ENCODE peak calls at places on chromosomes 4 and X, in eight cellular contexts. One of them, this sample, is unnamed.

GRCh38 chr4:83074086-83074704 is 39.2 kb downstream of the COPS4 start:
- DNase-seq in uterus: peak; percentile 27
- DNase-seq in ascending aorta: no peak
- DNase-seq in Peyer's patch: no peak
- DNase-seq in effector memory CD4-positive, alpha-beta T cell: peak; percentile 5
- DNase-seq in IMR-90: peak; percentile 82
- DNase-seq in sigmoid colon: no peak
- DNase-seq in esophagus muscularis mucosa: no peak
- DNase-seq in this sample: no peak

GRCh38 chr4:48141048-48141447 is 7.0 kb upstream of the TXK start:
- DNase-seq in IMR-90: peak; percentile 56
- DNase-seq in sigmoid colon: no peak
- DNase-seq in esophagus muscularis mucosa: no peak
- DNase-seq in ascending aorta: no peak
- DNase-seq in Peyer's patch: no peak
- DNase-seq in effector memory CD4-positive, alpha-beta T cell: no peak
- DNase-seq in uterus: no peak
- DNase-seq in this sample: no peak

GRCh38 chr4:152777488-152777887 is 2.0 kb downstream of the TIGD4 start:
- DNase-seq in effector memory CD4-positive, alpha-beta T cell: no peak
- DNase-seq in IMR-90: no peak
- DNase-seq in esophagus muscularis mucosa: no peak
- DNase-seq in uterus: no peak
- DNase-seq in ascending aorta: no peak
- DNase-seq in sigmoid colon: no peak
- DNase-seq in Peyer's patch: no peak
- DNase-seq in this sample: no peak

GRCh38 chrX:43963726-43964125 is 9.5 kb downstream of the NDP start:
- DNase-seq in Peyer's patch: no peak
- DNase-seq in ascending aorta: no peak
- DNase-seq in effector memory CD4-positive, alpha-beta T cell: no peak
- DNase-seq in IMR-90: no peak
- DNase-seq in sigmoid colon: no peak
- DNase-seq in uterus: no peak
- DNase-seq in esophagus muscularis mucosa: no peak
- DNase-seq in this sample: no peak

GRCh38 chr4:111806331-111806730 is 338.9 kb upstream of the FAM241A start:
- DNase-seq in effector memory CD4-positive, alpha-beta T cell: no peak
- DNase-seq in uterus: no peak
- DNase-seq in ascending aorta: no peak
- DNase-seq in sigmoid colon: no peak
- DNase-seq in IMR-90: no peak
- DNase-seq in Peyer's patch: no peak
- DNase-seq in esophagus muscularis mucosa: no peak
- DNase-seq in this sample: no peak

GRCh38 chr4:79042079-79042674 is 102.9 kb upstream of the PAQR3 start:
- DNase-seq in uterus: peak; percentile 25
- DNase-seq in esophagus muscularis mucosa: no peak
- DNase-seq in effector memory CD4-positive, alpha-beta T cell: no peak
- DNase-seq in Peyer's patch: no peak
- DNase-seq in ascending aorta: no peak
- DNase-seq in IMR-90: peak; percentile 22
- DNase-seq in sigmoid colon: no peak
- DNase-seq in this sample: no peak

GRCh38 chr4:60605651-60606354 is 594.3 kb upstream of the ADGRL3 start:
- DNase-seq in Peyer's patch: no peak
- DNase-seq in effector memory CD4-positive, alpha-beta T cell: no peak
- DNase-seq in sigmoid colon: no peak
- DNase-seq in IMR-90: peak; percentile 73
- DNase-seq in esophagus muscularis mucosa: no peak
- DNase-seq in ascending aorta: no peak
- DNase-seq in uterus: no peak
- DNase-seq in this sample: no peak

GRCh38 chr4:16582526-16582925 is 315.9 kb downstream of the LDB2 start:
- DNase-seq in sigmoid colon: no peak
- DNase-seq in esophagus muscularis mucosa: no peak
- DNase-seq in effector memory CD4-positive, alpha-beta T cell: no peak
- DNase-seq in ascending aorta: no peak
- DNase-seq in IMR-90: no peak
- DNase-seq in Peyer's patch: no peak
- DNase-seq in uterus: no peak
- DNase-seq in this sample: no peak

GRCh38 chrX:141402897-141403610 is 160.7 kb upstream of the SPANXC start:
- DNase-seq in IMR-90: no peak
- DNase-seq in ascending aorta: no peak
- DNase-seq in esophagus muscularis mucosa: no peak
- DNase-seq in uterus: no peak
- DNase-seq in Peyer's patch: no peak
- DNase-seq in effector memory CD4-positive, alpha-beta T cell: no peak
- DNase-seq in sigmoid colon: peak; percentile 34
- DNase-seq in this sample: no peak

GRCh38 chr4:168978001-168978700 is 31.9 kb downstream of the CBR4 start:
- DNase-seq in effector memory CD4-positive, alpha-beta T cell: no peak
- DNase-seq in Peyer's patch: no peak
- DNase-seq in IMR-90: peak; percentile 68
- DNase-seq in ascending aorta: no peak
- DNase-seq in uterus: no peak
- DNase-seq in esophagus muscularis mucosa: no peak
- DNase-seq in sigmoid colon: no peak
- DNase-seq in this sample: no peak

GRCh38 chr4:183443609-183444148 is 757 bp upstream of the CDKN2AIP start:
- DNase-seq in uterus: peak; percentile 34
- DNase-seq in IMR-90: peak; percentile 52
- DNase-seq in Peyer's patch: no peak
- DNase-seq in sigmoid colon: peak; percentile 81
- DNase-seq in esophagus muscularis mucosa: peak; percentile 92
- DNase-seq in ascending aorta: no peak
- DNase-seq in effector memory CD4-positive, alpha-beta T cell: no peak
- DNase-seq in this sample: no peak

GRCh38 chr4:127982445-127982844 is 17.2 kb downstream of the ABHD18 start:
- DNase-seq in IMR-90: no peak
- DNase-seq in uterus: no peak
- DNase-seq in sigmoid colon: no peak
- DNase-seq in Peyer's patch: no peak
- DNase-seq in effector memory CD4-positive, alpha-beta T cell: no peak
- DNase-seq in esophagus muscularis mucosa: no peak
- DNase-seq in ascending aorta: no peak
- DNase-seq in this sample: no peak

GRCh38 chrX:118807151-118808017 is 16.2 kb upstream of the ZCCHC12 start:
- DNase-seq in uterus: peak; percentile 34
- DNase-seq in Peyer's patch: no peak
- DNase-seq in ascending aorta: no peak
- DNase-seq in effector memory CD4-positive, alpha-beta T cell: no peak
- DNase-seq in sigmoid colon: no peak
- DNase-seq in IMR-90: peak; percentile 52
- DNase-seq in esophagus muscularis mucosa: no peak
- DNase-seq in this sample: no peak

GRCh38 chrX:133402042-133402453 is 13.2 kb downstream of the GPC4 start:
- DNase-seq in esophagus muscularis mucosa: no peak
- DNase-seq in IMR-90: peak; percentile 23
- DNase-seq in sigmoid colon: no peak
- DNase-seq in effector memory CD4-positive, alpha-beta T cell: no peak
- DNase-seq in uterus: no peak
- DNase-seq in Peyer's patch: no peak
- DNase-seq in ascending aorta: no peak
- DNase-seq in this sample: no peak

GRCh38 chrX:66633541-66633940 is 5.3 kb downstream of the EDA2R start:
- DNase-seq in uterus: peak; percentile 20
- DNase-seq in IMR-90: peak; percentile 76
- DNase-seq in ascending aorta: no peak
- DNase-seq in Peyer's patch: no peak
- DNase-seq in sigmoid colon: no peak
- DNase-seq in esophagus muscularis mucosa: no peak
- DNase-seq in effector memory CD4-positive, alpha-beta T cell: no peak
- DNase-seq in this sample: no peak

GRCh38 chr4:164716901-164717300 is 37.0 kb upstream of the SMIM31 start:
- DNase-seq in ascending aorta: no peak
- DNase-seq in uterus: no peak
- DNase-seq in IMR-90: no peak
- DNase-seq in esophagus muscularis mucosa: no peak
- DNase-seq in sigmoid colon: no peak
- DNase-seq in effector memory CD4-positive, alpha-beta T cell: no peak
- DNase-seq in Peyer's patch: no peak
- DNase-seq in this sample: no peak

GRCh38 chr4:93334003-93334402 is 494.6 kb upstream of the ATOH1 start:
- DNase-seq in sigmoid colon: no peak
- DNase-seq in IMR-90: peak; percentile 43
- DNase-seq in effector memory CD4-positive, alpha-beta T cell: no peak
- DNase-seq in Peyer's patch: no peak
- DNase-seq in ascending aorta: no peak
- DNase-seq in uterus: no peak
- DNase-seq in esophagus muscularis mucosa: no peak
- DNase-seq in this sample: no peak

GRCh38 chr4:64271601-64272081 is 137.6 kb downstream of the TECRL start:
- DNase-seq in uterus: no peak
- DNase-seq in effector memory CD4-positive, alpha-beta T cell: no peak
- DNase-seq in Peyer's patch: no peak
- DNase-seq in ascending aorta: no peak
- DNase-seq in IMR-90: no peak
- DNase-seq in esophagus muscularis mucosa: no peak
- DNase-seq in sigmoid colon: no peak
- DNase-seq in this sample: no peak

GRCh38 chr4:55884851-55885219 is 31.4 kb downstream of the EXOC1 start:
- DNase-seq in esophagus muscularis mucosa: no peak
- DNase-seq in IMR-90: no peak
- DNase-seq in uterus: no peak
- DNase-seq in sigmoid colon: no peak
- DNase-seq in ascending aorta: no peak
- DNase-seq in effector memory CD4-positive, alpha-beta T cell: no peak
- DNase-seq in Peyer's patch: no peak
- DNase-seq in this sample: no peak

GRCh38 chr4:168528131-168528949 is 31.5 kb downstream of the PALLD start:
- DNase-seq in effector memory CD4-positive, alpha-beta T cell: no peak
- DNase-seq in Peyer's patch: no peak
- DNase-seq in ascending aorta: no peak
- DNase-seq in esophagus muscularis mucosa: no peak
- DNase-seq in IMR-90: peak; percentile 62
- DNase-seq in sigmoid colon: no peak
- DNase-seq in uterus: no peak
- DNase-seq in this sample: no peak

GRCh38 chr4:164204434-164204833 is 549.5 kb upstream of the SMIM31 start:
- DNase-seq in uterus: no peak
- DNase-seq in effector memory CD4-positive, alpha-beta T cell: no peak
- DNase-seq in ascending aorta: no peak
- DNase-seq in sigmoid colon: no peak
- DNase-seq in Peyer's patch: no peak
- DNase-seq in IMR-90: peak; percentile 12
- DNase-seq in esophagus muscularis mucosa: no peak
- DNase-seq in this sample: no peak

GRCh38 chrX:70527053-70527452 is 82.4 kb downstream of the DLG3 start:
- DNase-seq in sigmoid colon: no peak
- DNase-seq in uterus: no peak
- DNase-seq in Peyer's patch: no peak
- DNase-seq in esophagus muscularis mucosa: no peak
- DNase-seq in ascending aorta: no peak
- DNase-seq in effector memory CD4-positive, alpha-beta T cell: no peak
- DNase-seq in IMR-90: no peak
- DNase-seq in this sample: no peak
- H3K4me1 ChIP-seq in sigmoid colon: no peaks in the 10 kb centered on the region
- H3K4me1 ChIP-seq in uterus: no peaks in the 10 kb centered on the region
- H3K4me1 ChIP-seq in Peyer's patch: no peaks in the 10 kb centered on the region
- H3K4me1 ChIP-seq in esophagus muscularis mucosa: no peaks in the 10 kb centered on the region
- H3K4me1 ChIP-seq in ascending aorta: no peaks in the 10 kb centered on the region
- H3K4me1 ChIP-seq in effector memory CD4-positive, alpha-beta T cell: no peaks in the 10 kb centered on the region
- H3K4me1 ChIP-seq in IMR-90: no peaks in the 10 kb centered on the region
- H3K4me1 ChIP-seq in this sample: no peaks in the 10 kb centered on the region

DNA sequence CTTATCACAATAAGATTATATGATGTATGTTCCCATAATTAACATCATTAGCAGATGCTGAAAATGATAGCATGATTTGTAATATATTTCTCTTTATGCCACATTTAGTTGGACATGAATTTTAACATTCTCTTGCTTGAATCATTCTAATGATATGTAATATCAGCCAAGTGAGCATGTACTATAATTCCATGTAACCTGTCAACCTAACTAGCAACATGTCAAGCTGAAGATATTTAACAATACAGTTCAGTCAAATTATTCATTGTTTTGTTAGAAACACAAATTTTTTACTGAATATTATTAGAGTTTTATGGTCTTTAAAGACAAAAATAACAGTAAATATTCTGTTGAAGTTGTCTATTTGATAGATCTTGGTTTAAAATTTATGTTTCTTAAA is 920.4 kb upstream of the PCDH10 start:
- DNase-seq in sigmoid colon: no peak
- DNase-seq in effector memory CD4-positive, alpha-beta T cell: no peak
- DNase-seq in Peyer's patch: no peak
- DNase-seq in ascending aorta: no peak
- DNase-seq in esophagus muscularis mucosa: no peak
- DNase-seq in IMR-90: no peak
- DNase-seq in uterus: no peak
- DNase-seq in this sample: no peak
- H3K27me3 ChIP-seq in sigmoid colon: no peaks in the 10 kb centered on the region
- H3K27me3 ChIP-seq in effector memory CD4-positive, alpha-beta T cell: no peaks in the 10 kb centered on the region
- H3K27me3 ChIP-seq in Peyer's patch: no peaks in the 10 kb centered on the region
- H3K27me3 ChIP-seq in ascending aorta: no peaks in the 10 kb centered on the region
- H3K27me3 ChIP-seq in esophagus muscularis mucosa: no peaks in the 10 kb centered on the region
- H3K27me3 ChIP-seq in IMR-90: no peaks in the 10 kb centered on the region
- H3K27me3 ChIP-seq in uterus: no peaks in the 10 kb centered on the region
- H3K27me3 ChIP-seq in this sample: no peaks in the 10 kb centered on the region

GRCh38 chrX:18436017-18436416 is 10.6 kb downstream of the CDKL5 start:
- DNase-seq in uterus: no peak
- DNase-seq in Peyer's patch: no peak
- DNase-seq in ascending aorta: no peak
- DNase-seq in effector memory CD4-positive, alpha-beta T cell: no peak
- DNase-seq in sigmoid colon: no peak
- DNase-seq in IMR-90: no peak
- DNase-seq in esophagus muscularis mucosa: no peak
- DNase-seq in this sample: no peak

GRCh38 chrX:18440835-18441234 is 15.4 kb downstream of the CDKL5 start:
- DNase-seq in IMR-90: no peak
- DNase-seq in esophagus muscularis mucosa: no peak
- DNase-seq in sigmoid colon: no peak
- DNase-seq in uterus: no peak
- DNase-seq in effector memory CD4-positive, alpha-beta T cell: no peak
- DNase-seq in Peyer's patch: no peak
- DNase-seq in ascending aorta: no peak
- DNase-seq in this sample: no peak

DNA sequence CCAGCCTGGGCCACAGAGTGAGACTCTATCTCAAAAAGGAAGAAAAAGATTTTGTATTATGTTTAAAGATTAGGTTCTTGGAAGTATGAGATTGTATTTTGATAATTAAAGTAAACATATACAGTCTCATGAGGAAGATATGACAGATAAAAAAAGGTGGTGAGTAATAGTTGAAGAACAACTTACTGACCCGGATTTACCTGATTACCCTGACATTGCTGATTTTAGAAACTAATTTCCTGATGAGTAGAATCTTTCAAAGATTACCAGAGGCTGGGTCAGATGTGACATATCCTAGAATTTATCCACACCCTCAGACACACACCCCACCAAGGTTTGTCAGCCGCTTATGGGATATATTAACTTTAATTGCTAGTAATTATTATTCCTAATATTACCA is 9.5 kb downstream of the CDKL5 start:
- DNase-seq in IMR-90: no peak
- DNase-seq in esophagus muscularis mucosa: no peak
- DNase-seq in Peyer's patch: no peak
- DNase-seq in ascending aorta: no peak
- DNase-seq in uterus: no peak
- DNase-seq in effector memory CD4-positive, alpha-beta T cell: no peak
- DNase-seq in sigmoid colon: no peak
- DNase-seq in this sample: no peak
- H3K4me1 ChIP-seq in IMR-90: no peaks in the 10 kb centered on the region
- H3K4me1 ChIP-seq in esophagus muscularis mucosa: no peaks in the 10 kb centered on the region
- H3K4me1 ChIP-seq in Peyer's patch: no peaks in the 10 kb centered on the region
- H3K4me1 ChIP-seq in ascending aorta: no peaks in the 10 kb centered on the region
- H3K4me1 ChIP-seq in uterus: no peaks in the 10 kb centered on the region
- H3K4me1 ChIP-seq in effector memory CD4-positive, alpha-beta T cell: no peaks in the 10 kb centered on the region
- H3K4me1 ChIP-seq in sigmoid colon: no peaks in the 10 kb centered on the region
- H3K4me1 ChIP-seq in this sample: no peaks in the 10 kb centered on the region

GRCh38 chr4:8796096-8796495 is 75.5 kb downstream of the HMX1 start:
- DNase-seq in Peyer's patch: no peak
- DNase-seq in uterus: no peak
- DNase-seq in sigmoid colon: no peak
- DNase-seq in ascending aorta: no peak
- DNase-seq in esophagus muscularis mucosa: no peak
- DNase-seq in effector memory CD4-positive, alpha-beta T cell: no peak
- DNase-seq in IMR-90: no peak
- DNase-seq in this sample: no peak
- H3K27me3 ChIP-seq in Peyer's patch: no peaks in the 10 kb centered on the region
- H3K27me3 ChIP-seq in uterus: no peaks in the 10 kb centered on the region
- H3K27me3 ChIP-seq in sigmoid colon: no peaks in the 10 kb centered on the region
- H3K27me3 ChIP-seq in ascending aorta: no peaks in the 10 kb centered on the region
- H3K27me3 ChIP-seq in esophagus muscularis mucosa: no peaks in the 10 kb centered on the region
- H3K27me3 ChIP-seq in effector memory CD4-positive, alpha-beta T cell: no peaks in the 10 kb centered on the region
- H3K27me3 ChIP-seq in IMR-90: no peaks in the 10 kb centered on the region
- H3K27me3 ChIP-seq in this sample: peaks cover 7% of the 10 kb centered on the region

This sample was measured in breast epithelium.